ENCODE peak calls at places on chromosomes 4 and X, in eight cellular contexts. D is hepatocyte; J is CD8-positive, alpha-beta T cell; Z is A673; U is AG04450; I is IMR-90; V is fibroblast of lung; R is ascending aorta. F is an unnamed sample. For H3K9me3 and H3K27me3, the result is how much of the 10 kb centered on the place peaks cover.

GRCh38 chr4:113882668-113883067 is 96.8 kb downstream of the ARSJ start:
- DNase-seq in J (no peak), V (peak), D (no peak), R (no peak), I (peak), Z (no peak), U (no peak), F (no peak)

GRCh38 chr4:30537462-30537861 is 182.7 kb upstream of the PCDH7 start:
- DNase-seq in I (peak), V (peak), D (peak), R (no peak), J (no peak), Z (peak), U (peak), F (no peak)

GRCh38 chr4:92307886-92308285 is 4.1 kb downstream of the GRID2 start:
- DNase-seq in J (no peak), Z (no peak), U (no peak), I (no peak), D (no peak), V (no peak), R (no peak), F (no peak)

GRCh38 chr4:24373662-24374061 is 210.7 kb downstream of the DHX15 start:
- DNase-seq in V (no peak), R (no peak), I (no peak), J (no peak), Z (no peak), D (no peak), U (no peak), F (no peak)

GRCh38 chr4:142278171-142278570 is 567.9 kb downstream of the INPP4B start:
- DNase-seq in J (no peak), Z (no peak), D (no peak), U (no peak), R (no peak), V (peak), I (peak), F (no peak)

GRCh38 chr4:133151681-133152329 is 2.7 kb downstream of the PCDH10 start:
- DNase-seq in U (no peak), V (peak), Z (peak), D (peak), J (no peak), I (no peak), R (peak), F (no peak)

GRCh38 chr4:123838426-123838825 is 441.8 kb downstream of the SPRY1 start:
- DNase-seq in D (no peak), Z (peak), I (no peak), U (no peak), R (no peak), V (no peak), J (no peak), F (no peak)

GRCh38 chrX:54173791-54174190 is 9.3 kb downstream of the FAM120C start:
- DNase-seq in U (no peak), V (no peak), D (no peak), R (no peak), I (no peak), Z (no peak), J (no peak), F (no peak)

GRCh38 chr4:65623509-65623908 is 46.8 kb downstream of the EPHA5 start:
- DNase-seq in U (peak), V (peak), I (peak), R (no peak), J (no peak), Z (peak), D (no peak), F (no peak)

GRCh38 chr4:125191252-125191651 is 123.5 kb upstream of the FAT4 start:
- DNase-seq in D (no peak), R (no peak), Z (no peak), V (peak), U (peak), J (no peak), I (peak), F (no peak)

GRCh38 chr4:151436093-151436518 is 27.1 kb downstream of the FHIP1A start:
- DNase-seq in V (peak), J (no peak), I (peak), D (no peak), U (peak), Z (no peak), R (no peak), F (no peak)

GRCh38 chr4:77538144-77538543 is 67.5 kb upstream of the CXCL13 start:
- DNase-seq in R (no peak), V (peak), D (no peak), J (no peak), I (peak), Z (no peak), U (no peak), F (no peak)

GRCh38 chr4:153497988-153498967 is 32.1 kb downstream of the TMEM131L start:
- DNase-seq in U (peak), Z (no peak), J (no peak), I (peak), V (peak), R (no peak), D (peak), F (no peak)

GRCh38 chrX:119118780-119119395 is 8.7 kb downstream of the KIAA1210 start:
- DNase-seq in V (peak), I (peak), U (no peak), Z (peak), J (peak), R (no peak), D (peak), F (peak)

GRCh38 chr4:48315728-48316630 is 25.4 kb upstream of the SLAIN2 start:
- DNase-seq in J (peak), Z (peak), D (peak), R (no peak), I (peak), V (peak), U (peak), F (no peak)

GRCh38 chr4:119841361-119841760 is 212.8 kb upstream of the PDE5A start:
- DNase-seq in D (peak), I (peak), R (no peak), Z (no peak), U (no peak), J (no peak), V (no peak), F (no peak)

GRCh38 chrX:46376246-46376885 is 168.9 kb downstream of the ZNF674 start:
- DNase-seq in I (peak), D (peak), U (peak), Z (peak), V (peak), R (no peak), J (no peak), F (no peak)

DNA sequence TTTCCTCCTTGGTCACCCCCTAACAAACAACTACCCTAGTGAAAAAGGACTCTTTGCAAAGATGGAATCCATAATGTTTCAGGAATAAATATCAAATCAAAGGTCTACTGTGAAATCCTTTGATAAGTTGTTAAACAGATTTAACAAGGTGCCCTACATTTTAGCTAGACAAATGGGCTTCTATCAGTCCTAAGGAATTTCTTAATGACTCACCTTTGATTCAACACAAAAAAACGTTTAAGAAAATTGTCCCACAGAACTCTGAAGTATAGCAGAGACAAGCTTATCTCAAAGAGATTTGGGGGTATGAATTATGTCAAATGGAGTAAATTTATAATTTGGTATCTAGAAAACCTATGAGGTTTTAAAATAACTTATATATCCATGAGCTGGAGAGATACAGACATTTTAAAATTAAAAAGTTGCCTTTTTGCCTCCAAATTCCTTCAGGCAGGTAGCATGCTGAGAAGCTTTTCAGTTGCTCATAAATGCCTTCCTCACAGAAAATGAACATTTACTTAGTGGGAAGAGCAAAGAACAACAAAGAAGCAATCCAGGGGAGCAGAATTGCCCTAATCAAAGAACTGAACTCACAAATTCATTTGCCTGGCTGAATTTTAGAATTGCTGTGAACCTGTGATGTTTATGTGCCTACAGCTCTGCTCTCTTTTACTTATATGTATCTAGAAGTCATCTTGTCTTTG is 649.3 kb downstream of the STPG2 start:
- DNase-seq in Z (no peak), R (no peak), V (peak), U (no peak), I (no peak), J (no peak), D (no peak), F (no peak)
- H3K9me3 ChIP-seq in Z (under half), R (under half), V (under half), U (under half), I (under half), J (under half), D (under half), F (under half)

DNA sequence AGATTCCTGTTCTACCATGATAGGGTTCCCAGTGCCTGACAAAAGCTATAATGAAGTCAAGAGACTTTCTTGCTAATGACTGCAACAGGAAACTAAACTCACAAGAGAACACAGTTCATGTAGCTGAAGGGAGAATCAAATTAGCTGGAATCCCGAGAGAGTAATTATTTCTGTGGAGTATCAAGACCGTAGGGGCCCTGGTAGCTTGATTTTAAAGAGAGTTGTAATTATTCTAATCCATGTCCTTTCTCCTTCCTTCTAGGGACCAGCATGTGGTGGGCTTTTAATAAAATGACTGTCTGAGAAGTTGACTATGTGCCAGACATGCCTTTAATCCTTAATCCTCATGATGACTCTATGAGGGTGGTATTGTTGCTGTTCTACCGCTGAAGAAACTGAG is 1.7 kb upstream of the TRPC5OS start:
- DNase-seq in U (no peak), Z (peak), R (no peak), J (no peak), D (no peak), V (no peak), I (no peak), F (no peak)
- H3K27me3 ChIP-seq in U (under half), Z (under half), R (under half), J (under half), D (under half), V (under half), I (under half), F (under half)

GRCh38 chr4:118034061-118034785 is at the start of gene NDST3:
- DNase-seq in V (peak), U (no peak), J (no peak), R (no peak), D (peak), Z (peak), I (peak), F (no peak)
- TF ChIP-seq CTCF in V (no peak), U (peak), J (no peak), R (peak), D (peak), Z (peak), I (peak), F (peak)

DNA sequence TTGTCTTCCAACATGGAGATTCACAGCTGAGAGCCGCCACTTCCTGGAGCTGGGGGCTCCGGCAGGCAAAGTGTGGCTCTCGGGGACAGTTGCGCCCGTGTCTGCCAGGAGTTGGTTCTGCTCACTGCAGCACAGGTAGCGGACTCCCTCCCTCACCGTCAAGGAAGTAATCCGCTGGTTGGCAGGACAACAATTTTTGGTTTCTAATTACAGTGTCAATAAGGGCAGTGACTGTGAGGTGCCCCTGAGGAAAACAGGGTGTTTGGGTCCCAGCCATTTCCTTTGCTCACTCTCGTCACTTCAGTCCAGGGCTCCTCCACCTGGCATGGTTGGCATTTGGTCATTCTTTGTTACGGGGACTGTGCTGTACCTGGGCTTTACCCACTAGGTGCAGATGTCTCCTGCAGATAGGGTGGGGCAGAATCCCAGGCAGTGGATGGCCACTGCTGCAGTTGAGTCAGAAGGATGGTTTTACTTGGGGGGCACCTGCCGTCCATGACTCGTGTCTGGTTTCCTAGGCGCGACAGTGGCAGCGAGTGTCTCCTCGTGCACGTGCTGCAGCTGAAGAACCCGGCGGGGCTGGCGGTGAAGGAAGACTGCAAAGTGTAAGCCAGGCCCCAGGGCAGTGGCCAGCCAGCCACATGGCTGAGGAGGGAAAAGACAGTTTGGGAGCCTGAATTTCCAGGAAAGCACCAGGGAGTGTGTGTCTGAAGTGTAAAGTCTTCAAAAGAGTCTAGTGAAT is 32.1 kb upstream of the CLCN4 start:
- DNase-seq in U (no peak), V (no peak), R (no peak), J (no peak), I (no peak), D (no peak), Z (no peak), F (no peak)
- H3K9me3 ChIP-seq in U (under half), V (under half), R (under half), J (under half), I (under half), D (under half), Z (under half), F (under half)